ENCODE peak calls at places on chromosomes 11 and 22, in nine cellular contexts. H, N, J, O, Z, C, P, I and T are unnamed samples.

GRCh38 chr11:1839204-1839923 is 583 bp downstream of the TNNI2 start:
- DNase-seq in H (no peak), N (no peak), J (no peak), O (no peak), Z (no peak), C (peak), P (no peak), I (no peak), T (peak)

GRCh38 chr22:22918297-22918965 is 30.8 kb downstream of the IGLL5 start:
- DNase-seq in H (no peak), N (no peak), J (no peak), O (no peak), Z (no peak), C (no peak), P (no peak), I (no peak), T (no peak)

GRCh38 chr11:47998345-47998732 is 18.0 kb downstream of the PTPRJ start:
- DNase-seq in H (no peak), N (no peak), J (no peak), O (no peak), Z (no peak), C (no peak), P (no peak), I (no peak), T (no peak)

GRCh38 chr11:65888163-65888814 is at the start of gene FIBP:
- DNase-seq in H (peak), N (peak), J (peak), O (peak), Z (peak), C (peak), P (peak), I (peak), T (peak)

GRCh38 chr11:69911310-69912160 is 92.3 kb upstream of the FGF3 start:
- DNase-seq in H (peak), N (peak), J (no peak), O (no peak), Z (no peak), C (peak), P (no peak), I (no peak), T (peak)

GRCh38 chr11:128235446-128235845 is 351.9 kb downstream of the ETS1 start:
- DNase-seq in H (no peak), N (no peak), J (no peak), O (no peak), Z (no peak), C (no peak), P (no peak), I (no peak), T (no peak)

GRCh38 chr11:2576116-2576515 is 123.7 kb downstream of the KCNQ1OT1 start:
- DNase-seq in H (peak), N (no peak), J (no peak), O (no peak), Z (no peak), C (peak), P (no peak), I (no peak), T (no peak)

GRCh38 chr11:23112390-23112789 is 252.1 kb upstream of the CCDC179 start:
- DNase-seq in H (no peak), N (no peak), J (no peak), O (no peak), Z (no peak), C (no peak), P (no peak), I (no peak), T (no peak)

GRCh38 chr11:7851391-7851790 is 54.6 kb upstream of the OR5P2 start:
- DNase-seq in H (no peak), N (no peak), J (no peak), O (peak), Z (no peak), C (no peak), P (no peak), I (no peak), T (no peak)

DNA sequence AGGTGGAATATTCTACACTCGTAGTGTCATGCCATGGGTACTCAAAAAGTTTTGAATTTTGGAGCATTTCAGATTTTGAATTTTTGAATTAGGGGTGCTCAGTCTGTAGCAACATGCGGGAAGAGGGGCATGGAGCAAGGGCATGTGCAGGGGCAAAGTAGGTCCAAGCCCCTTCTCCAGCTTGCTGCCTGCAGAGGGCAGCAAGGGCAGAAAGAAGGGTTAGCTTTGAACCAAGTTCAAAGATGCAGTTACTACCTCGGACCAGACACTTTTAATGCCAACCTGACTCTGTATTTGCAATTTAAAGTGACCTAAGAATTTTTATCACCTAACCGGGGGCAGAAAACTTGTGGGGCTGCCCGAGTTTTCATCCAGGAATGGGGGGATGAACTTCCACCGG is 68.2 kb downstream of the CD82 start:
- DNase-seq in H (no peak), N (no peak), J (no peak), O (no peak), Z (no peak), C (no peak), P (no peak), I (no peak), T (no peak)
- TF ChIP-seq CTCF in H (no peak), N (no peak), J (peak), O (peak), Z (peak), C (no peak), P (no peak), I (no peak), T (peak)

DNA sequence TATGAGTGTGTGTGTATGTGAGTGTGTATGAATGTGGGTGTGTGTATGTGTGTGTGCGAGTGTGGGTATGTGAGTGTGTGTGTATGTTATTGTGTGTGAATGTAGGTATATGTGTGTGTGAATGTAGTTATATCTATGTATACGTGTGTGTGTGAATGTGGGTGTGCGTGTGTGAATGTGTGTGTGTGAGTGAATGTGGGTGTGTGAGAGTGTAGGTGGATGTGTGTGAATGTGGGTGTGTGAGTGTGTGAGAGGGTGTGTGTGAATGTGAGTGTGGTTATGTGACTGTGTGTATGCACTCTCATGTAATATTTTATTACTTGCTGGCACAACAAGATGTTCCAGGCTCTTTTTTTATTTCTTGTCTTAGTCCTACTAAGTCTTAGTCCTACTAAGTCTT is 513.4 kb upstream of the B3GAT1 start:
- DNase-seq in H (no peak), N (no peak), J (no peak), O (no peak), Z (no peak), C (no peak), P (no peak), I (no peak), T (no peak)
- TF ChIP-seq CTCF in H (no peak), N (no peak), J (no peak), O (no peak), Z (no peak), C (no peak), P (no peak), I (no peak), T (no peak)

GRCh38 chr11:74680035-74680671 is 51.1 kb downstream of the CHRDL2 start:
- DNase-seq in H (no peak), N (no peak), J (peak), O (no peak), Z (no peak), C (no peak), P (no peak), I (no peak), T (no peak)

GRCh38 chr11:74682731-74683278 is 48.4 kb downstream of the CHRDL2 start:
- DNase-seq in H (no peak), N (no peak), J (no peak), O (no peak), Z (no peak), C (no peak), P (no peak), I (no peak), T (no peak)

GRCh38 chr11:74679513-74679865 is 51.7 kb downstream of the CHRDL2 start:
- DNase-seq in H (no peak), N (no peak), J (peak), O (no peak), Z (no peak), C (no peak), P (no peak), I (no peak), T (no peak)

GRCh38 chr11:74681686-74682651 is 49.3 kb downstream of the CHRDL2 start:
- DNase-seq in H (no peak), N (no peak), J (no peak), O (no peak), Z (no peak), C (no peak), P (peak), I (no peak), T (peak)

GRCh38 chr11:74680703-74681531 is 50.3 kb downstream of the CHRDL2 start:
- DNase-seq in H (no peak), N (no peak), J (no peak), O (no peak), Z (no peak), C (no peak), P (peak), I (no peak), T (no peak)
- TF ChIP-seq CTCF in H (no peak), N (no peak), J (no peak), O (no peak), Z (no peak), C (no peak), P (no peak), I (no peak), T (no peak)

DNA sequence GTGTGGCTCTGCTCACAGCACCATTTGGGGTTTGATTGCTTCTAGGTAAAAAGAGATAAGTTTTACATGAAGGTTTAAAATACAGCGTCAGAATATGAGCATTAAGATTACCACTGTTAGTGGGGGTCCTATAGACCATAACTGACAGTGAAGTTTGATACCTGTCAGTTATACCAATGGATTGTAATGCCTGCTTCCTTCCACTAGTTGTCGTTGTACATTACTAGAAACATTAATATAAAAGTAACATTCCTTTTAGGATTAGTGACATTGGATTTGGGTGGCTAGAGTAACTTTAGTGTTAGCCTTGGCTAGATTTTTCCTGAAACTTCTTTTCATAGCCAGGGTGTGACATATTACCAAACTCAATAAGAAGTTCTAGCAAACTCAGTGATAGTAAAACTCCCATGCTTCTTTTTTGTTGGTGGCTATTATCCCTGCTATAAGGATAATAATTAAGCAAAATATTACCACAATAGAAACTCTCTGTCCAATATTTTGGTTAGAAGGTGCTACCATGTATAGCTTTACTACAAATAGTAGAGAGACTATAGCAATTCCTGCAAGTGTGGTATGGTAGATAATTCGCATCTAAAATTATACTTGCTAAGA is 57.1 kb downstream of the FAM181B start:
- DNase-seq in H (no peak), N (no peak), J (no peak), O (no peak), Z (no peak), C (no peak), P (no peak), I (no peak), T (no peak)
- TF ChIP-seq CTCF in H (peak), N (peak), J (peak), O (peak), Z (peak), C (no peak), P (peak), I (peak), T (peak)

GRCh38 chr22:26547426-26547825 is 35.2 kb upstream of the TFIP11 start:
- DNase-seq in H (no peak), N (no peak), J (no peak), O (no peak), Z (no peak), C (no peak), P (no peak), I (no peak), T (no peak)
- TF ChIP-seq CTCF in H (no peak), N (no peak), J (no peak), O (no peak), Z (no peak), C (no peak), P (no peak), I (no peak), T (no peak)

DNA sequence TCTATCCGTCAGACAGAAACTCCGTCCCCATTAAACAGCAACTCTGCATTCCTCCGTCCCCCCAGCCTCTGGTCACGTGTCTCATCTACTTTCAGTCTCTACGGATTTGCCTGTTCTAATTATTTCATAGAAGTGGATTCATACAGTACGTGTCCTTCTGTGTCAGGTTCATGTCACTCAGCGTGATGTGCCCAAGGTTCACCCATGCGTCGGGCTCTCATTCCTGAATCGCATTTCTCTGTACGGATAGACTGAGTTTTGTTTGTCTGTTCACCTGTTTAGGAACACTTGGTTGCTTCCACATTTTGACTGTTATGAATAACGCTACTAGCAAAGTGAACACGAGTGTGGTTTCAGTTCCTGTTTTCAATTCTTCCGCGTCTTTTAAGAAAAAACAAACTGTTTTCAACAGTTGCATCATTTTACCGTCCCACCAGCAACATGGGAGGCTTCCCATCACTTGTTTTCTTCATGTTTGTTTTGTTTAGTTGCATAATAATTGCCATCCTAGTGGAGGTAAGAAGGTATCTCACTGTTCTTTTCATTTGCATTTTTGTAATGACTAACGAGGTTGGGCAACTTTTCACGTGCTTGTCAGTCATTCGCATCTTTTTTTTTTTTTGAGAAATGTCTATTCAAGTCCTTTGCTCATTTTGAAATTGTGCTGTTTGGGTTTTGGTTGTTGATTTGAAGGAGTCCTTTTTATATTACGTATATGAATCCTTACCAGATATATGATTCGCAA is 8.9 kb upstream of the NLRP6 start:
- DNase-seq in H (no peak), N (no peak), J (no peak), O (no peak), Z (peak), C (no peak), P (peak), I (peak), T (no peak)
- TF ChIP-seq CTCF in H (no peak), N (no peak), J (no peak), O (no peak), Z (no peak), C (no peak), P (peak), I (no peak), T (no peak)

GRCh38 chr11:125320347-125321122 is 156.0 kb downstream of the PKNOX2 start:
- DNase-seq in H (no peak), N (no peak), J (no peak), O (no peak), Z (no peak), C (no peak), P (no peak), I (no peak), T (no peak)
- TF ChIP-seq CTCF in H (no peak), N (no peak), J (no peak), O (no peak), Z (no peak), C (no peak), P (no peak), I (no peak), T (no peak)

GRCh38 chr11:15006139-15006759 is 34.1 kb upstream of the CALCA start:
- DNase-seq in H (no peak), N (no peak), J (no peak), O (peak), Z (peak), C (no peak), P (no peak), I (no peak), T (no peak)
- TF ChIP-seq CTCF in H (no peak), N (peak), J (peak), O (peak), Z (peak), C (no peak), P (peak), I (peak), T (peak)